ENCODE peak calls at places on chromosomes 2 and 18, in nine cellular contexts. P is NCI-H1417; T is effector CD4-positive, alpha-beta T cell; H is Daoy; J is ELR; S is psoas muscle; Z is tibial artery; F is T-helper 17 cell; Q is activated gamma-delta T cell treated with Interleukin-2 at 50 U/mL for 16 hours. A is an unnamed sample.

GRCh38 chr18:31042391-31043181 is at the start of gene DSC3:
- DNase-seq in F (no peak), H (no peak), Q (no peak), T (no peak), S (peak), P (peak), J (no peak), Z (peak), A (peak)

GRCh38 chr18:24766376-24766775 is 305.9 kb downstream of the HRH4 start:
- DNase-seq in Z (no peak), Q (no peak), S (no peak), F (no peak), H (no peak), P (no peak), J (no peak), T (no peak), A (no peak)

GRCh38 chr18:48441405-48441881 is 32.3 kb upstream of the ZBTB7C start:
- DNase-seq in Q (no peak), T (no peak), H (peak), S (peak), Z (peak), P (no peak), J (no peak), F (no peak), A (peak)

GRCh38 chr2:130806370-130806769 is 30.3 kb upstream of the ARHGEF4 start:
- DNase-seq in F (no peak), S (no peak), J (no peak), Q (no peak), H (no peak), P (peak), T (no peak), Z (no peak), A (no peak)

GRCh38 chr18:6920099-6920955 is 190.8 kb downstream of the ARHGAP28 start:
- DNase-seq in F (no peak), Q (no peak), P (peak), H (peak), T (no peak), J (peak), Z (no peak), S (no peak), A (peak)

GRCh38 chr2:65778126-65778525 is 345.7 kb upstream of the SPRED2 start:
- DNase-seq in P (no peak), H (no peak), T (no peak), J (no peak), F (no peak), Q (no peak), Z (no peak), S (no peak), A (no peak)

GRCh38 chr18:75307530-75307929 is 96.9 kb downstream of the TSHZ1 start:
- DNase-seq in H (no peak), P (no peak), F (no peak), J (no peak), S (no peak), Q (no peak), T (no peak), Z (no peak), A (no peak)

GRCh38 chr2:54574107-54574859 is 118.2 kb downstream of the SPTBN1 start:
- DNase-seq in Q (peak), T (peak), F (peak), J (peak), Z (no peak), S (no peak), P (peak), H (peak), A (peak)

GRCh38 chr2:86072271-86072858 is 33.3 kb downstream of the POLR1A start:
- DNase-seq in H (peak), F (no peak), T (no peak), P (no peak), S (peak), J (no peak), Z (peak), Q (no peak), A (peak)

GRCh38 chr2:231557571-231558217 is 27.4 kb upstream of the NMUR1 start:
- DNase-seq in P (peak), Z (peak), T (peak), H (peak), J (peak), Q (peak), F (peak), S (peak), A (peak)

GRCh38 chr2:199395311-199395710 is 62.4 kb downstream of the SATB2 start:
- DNase-seq in P (no peak), J (no peak), T (no peak), F (no peak), S (no peak), Q (no peak), H (no peak), Z (no peak), A (no peak)

GRCh38 chr2:217933326-217933993 is 69.3 kb downstream of the TNS1 start:
- DNase-seq in F (no peak), J (no peak), H (no peak), Z (no peak), S (peak), T (no peak), Q (no peak), P (peak), A (no peak)

GRCh38 chr18:2337552-2338141 is 233.7 kb downstream of the METTL4 start:
- DNase-seq in P (peak), J (peak), S (no peak), Z (no peak), H (peak), F (peak), Q (peak), T (peak), A (peak)

GRCh38 chr18:31741096-31741735 is 19.5 kb downstream of the SLC25A52 start:
- DNase-seq in T (peak), F (peak), Q (peak), Z (no peak), S (no peak), P (peak), J (peak), H (peak), A (peak)

GRCh38 chr2:134097740-134098139 is 156.1 kb upstream of the MGAT5 start:
- DNase-seq in H (no peak), Q (no peak), J (no peak), T (no peak), F (no peak), S (no peak), Z (no peak), P (no peak), A (no peak)

GRCh38 chr2:227267406-227268115 is 57.5 kb upstream of the MFF start:
- DNase-seq in Q (no peak), F (no peak), S (no peak), H (peak), P (no peak), J (peak), T (no peak), Z (no peak), A (no peak)

GRCh38 chr2:99169534-99169933 is 11.3 kb downstream of the MITD1 start:
- DNase-seq in P (no peak), J (no peak), T (no peak), F (no peak), Z (no peak), H (no peak), S (no peak), Q (no peak), A (no peak)

GRCh38 chr2:3238951-3239841 is 138.4 kb downstream of the EIPR1 start:
- DNase-seq in P (no peak), H (no peak), F (no peak), J (no peak), Z (no peak), S (no peak), T (no peak), Q (no peak), A (no peak)

GRCh38 chr2:101718479-101718878 is 21.0 kb downstream of the MAP4K4 start:
- DNase-seq in Q (no peak), P (no peak), H (no peak), S (no peak), J (no peak), Z (no peak), F (no peak), T (no peak), A (no peak)

GRCh38 chr2:128370468-128371247 is 52.0 kb upstream of the HS6ST1 start:
- DNase-seq in J (no peak), Z (peak), F (no peak), H (no peak), P (no peak), S (peak), T (no peak), Q (no peak), A (no peak)

GRCh38 chr18:61637319-61637718 is 255.5 kb downstream of the RNF152 start:
- DNase-seq in F (no peak), Q (no peak), P (peak), J (no peak), T (no peak), H (no peak), S (no peak), Z (no peak), A (no peak)

GRCh38 chr2:240060977-240061591 is 7.8 kb upstream of the OR6B3 start:
- DNase-seq in S (no peak), T (peak), Z (no peak), H (peak), P (peak), F (no peak), Q (peak), J (peak), A (peak)

A was measured in dermis blood vessel endothelial cell.